ENCODE peak calls at places on chromosomes 4 and X, in seven cellular contexts. T is ACHN; N is stimulated activated CD8-positive, alpha-beta memory T cell treated with anti-CD3 and anti-CD28 coated beads, Interleukin-4, amount 100 ng/mL, for 1 hour; R is fibroblast of mammary gland; P is cardiac fibroblast; Z is activated CD8-positive, alpha-beta memory T cell treated with anti-CD3 and anti-CD28 coated beads for 48 hours; F is HuH-7. G is an unnamed sample.

GRCh38 chrX:13398073-13398823 is 78.4 kb upstream of the ATXN3L start:
- DNase-seq in T (peak; percentile 94), N (no peak), R (peak; percentile 99), P (peak; percentile 98), Z (no peak), F (no peak), G (peak; percentile 26)

GRCh38 chr4:172865103-172865502 is 303.5 kb upstream of the GALNT7 start:
- DNase-seq in T (no peak), N (no peak), R (peak; percentile 4), P (no peak), Z (no peak), F (no peak), G (no peak)

GRCh38 chr4:87985097-87985886 is 9.8 kb downstream of the SPP1 start:
- DNase-seq in T (peak; percentile 87), N (no peak), R (peak; percentile 39), P (peak; percentile 46), Z (no peak), F (peak; percentile 14), G (peak; percentile 75)

GRCh38 chrX:49878128-49878833 is 1.0 kb upstream of the USP27X start:
- DNase-seq in T (no peak), N (no peak), R (no peak), P (peak; percentile 2), Z (no peak), F (no peak), G (no peak)

GRCh38 chrX:49082472-49082871 is 2.8 kb upstream of the WDR45 start:
- DNase-seq in T (no peak), N (no peak), R (no peak), P (no peak), Z (no peak), F (no peak), G (no peak)

GRCh38 chr4:142703694-142704309 is 142.3 kb downstream of the INPP4B start:
- DNase-seq in T (no peak), N (no peak), R (no peak), P (no peak), Z (no peak), F (no peak), G (no peak)

GRCh38 chr4:183256756-183257385 is 63.2 kb downstream of the CLDN22 start:
- DNase-seq in T (peak; percentile 42), N (peak; percentile 9), R (peak; percentile 56), P (peak; percentile 69), Z (no peak), F (peak; percentile 8), G (no peak)

GRCh38 chr4:31071807-31072486 is 351.8 kb downstream of the PCDH7 start:
- DNase-seq in T (no peak), N (no peak), R (no peak), P (no peak), Z (no peak), F (no peak), G (no peak)

GRCh38 chrX:10168226-10168625 is 11.5 kb downstream of the CLCN4 start:
- DNase-seq in T (no peak), N (no peak), R (no peak), P (no peak), Z (no peak), F (no peak), G (no peak)

GRCh38 chr4:187602339-187603092 is 393.1 kb upstream of the ZFP42 start:
- DNase-seq in T (peak; percentile 31), N (no peak), R (peak; percentile 54), P (peak; percentile 59), Z (no peak), F (no peak), G (no peak)

GRCh38 chr4:147732516-147733193 is 767 bp downstream of the ARHGAP10 start:
- DNase-seq in T (peak; percentile 52), N (no peak), R (peak; percentile 35), P (peak; percentile 42), Z (no peak), F (no peak), G (peak; percentile 71)

GRCh38 chr4:3241905-3242304 is 7.1 kb upstream of the MSANTD1 start:
- DNase-seq in T (no peak), N (no peak), R (peak; percentile 80), P (peak; percentile 40), Z (no peak), F (no peak), G (no peak)

GRCh38 chr4:121951570-121952110 is at the start of gene TRPC3:
- DNase-seq in T (peak; percentile 14), N (no peak), R (no peak), P (peak; percentile 5), Z (peak; percentile 4), F (peak; percentile 17), G (no peak)

GRCh38 chrX:14038375-14039077 is 8.8 kb upstream of the GEMIN8 start:
- DNase-seq in T (no peak), N (no peak), R (no peak), P (no peak), Z (no peak), F (no peak), G (no peak)

GRCh38 chr4:99614491-99614890 is 39.9 kb downstream of the MTTP start:
- DNase-seq in T (no peak), N (no peak), R (no peak), P (no peak), Z (no peak), F (no peak), G (no peak)

GRCh38 chrX:81257817-81258216 is 55.9 kb downstream of the SH3BGRL start:
- DNase-seq in T (no peak), N (no peak), R (no peak), P (no peak), Z (no peak), F (no peak), G (no peak)

GRCh38 chr4:110195561-110196205 is 2.7 kb downstream of the ELOVL6 start:
- DNase-seq in T (no peak), N (no peak), R (peak; percentile 24), P (peak; percentile 14), Z (no peak), F (no peak), G (no peak)

GRCh38 chr4:153204247-153205027 is at the start of gene TRIM2:
- DNase-seq in T (no peak), N (no peak), R (peak; percentile 81), P (peak; percentile 65), Z (no peak), F (peak; percentile 39), G (no peak)

GRCh38 chr4:151455212-151455611 is 46.2 kb downstream of the FHIP1A start:
- DNase-seq in T (no peak), N (no peak), R (no peak), P (no peak), Z (no peak), F (no peak), G (no peak)

GRCh38 chr4:171342646-171343045 is 470.6 kb upstream of the GALNTL6 start:
- DNase-seq in T (no peak), N (no peak), R (no peak), P (no peak), Z (no peak), F (no peak), G (no peak)

GRCh38 chr4:7782783-7783182 is 156.9 kb downstream of the AFAP1 start:
- DNase-seq in T (no peak), N (no peak), R (peak; percentile 59), P (peak; percentile 55), Z (no peak), F (no peak), G (no peak)

GRCh38 chr4:184355111-184355604 is 119.2 kb downstream of the IRF2 start:
- DNase-seq in T (peak; percentile 40), N (no peak), R (peak; percentile 91), P (peak; percentile 98), Z (no peak), F (no peak), G (peak; percentile 53)

GRCh38 chr4:40617903-40618302 is 11.8 kb downstream of the RBM47 start:
- DNase-seq in T (no peak), N (no peak), R (peak; percentile 15), P (peak; percentile 16), Z (no peak), F (no peak), G (no peak)

GRCh38 chrX:134558133-134558532 is 98.2 kb downstream of the HPRT1 start:
- DNase-seq in T (no peak), N (no peak), R (no peak), P (no peak), Z (no peak), F (no peak), G (no peak)

GRCh38 chr4:39591290-39591689 is 47.4 kb downstream of the SMIM14 start:
- DNase-seq in T (no peak), N (no peak), R (peak; percentile 40), P (peak; percentile 35), Z (no peak), F (no peak), G (no peak)

GRCh38 chrX:150772150-150772970 is 79.2 kb downstream of the MTMR1 start:
- DNase-seq in T (peak; percentile 56), N (peak; percentile 46), R (peak; percentile 65), P (peak; percentile 68), Z (peak; percentile 48), F (peak; percentile 86), G (peak; percentile 81)

GRCh38 chrX:110008001-110008635 is 5.2 kb downstream of the TMEM164 start:
- DNase-seq in T (no peak), N (no peak), R (no peak), P (no peak), Z (no peak), F (no peak), G (no peak)

GRCh38 chr4:39083164-39083563 is 21.1 kb downstream of the KLHL5 start:
- DNase-seq in T (no peak), N (no peak), R (peak; percentile 38), P (peak; percentile 77), Z (no peak), F (no peak), G (no peak)

GRCh38 chrX:154800508-154801207 is 4.6 kb downstream of the MPP1 start:
- DNase-seq in T (no peak), N (no peak), R (no peak), P (no peak), Z (no peak), F (no peak), G (no peak)

GRCh38 chr4:8708401-8709021 is 115.9 kb downstream of the CPZ start:
- DNase-seq in T (no peak), N (no peak), R (no peak), P (no peak), Z (no peak), F (no peak), G (no peak)

GRCh38 chrX:118823263-118824172 is at the start of gene ZCCHC12:
- DNase-seq in T (peak; percentile 45), N (peak; percentile 8), R (peak; percentile 36), P (peak; percentile 33), Z (no peak), F (peak; percentile 56), G (no peak)

GRCh38 chrX:39633293-39633692 is 464.5 kb downstream of the BCOR start:
- DNase-seq in T (no peak), N (no peak), R (peak; percentile 41), P (peak; percentile 5), Z (no peak), F (no peak), G (no peak)

GRCh38 chrX:150770623-150771022 is 77.4 kb downstream of the MTMR1 start:
- DNase-seq in T (no peak), N (no peak), R (no peak), P (no peak), Z (no peak), F (no peak), G (no peak)

GRCh38 chr4:24070117-24070516 is 180.3 kb upstream of the PPARGC1A start:
- DNase-seq in T (peak; percentile 63), N (no peak), R (peak; percentile 77), P (peak; percentile 88), Z (no peak), F (no peak), G (no peak)

GRCh38 chr4:125689839-125690238 is 375.1 kb downstream of the FAT4 start:
- DNase-seq in T (no peak), N (no peak), R (no peak), P (no peak), Z (no peak), F (no peak), G (no peak)

GRCh38 chrX:50615570-50616158 is 145.0 kb upstream of the DGKK start:
- DNase-seq in T (no peak), N (no peak), R (no peak), P (no peak), Z (no peak), F (no peak), G (no peak)

GRCh38 chrX:134603806-134604700 is 54.2 kb downstream of the PLAC1 start:
- DNase-seq in T (peak; percentile 43), N (no peak), R (peak; percentile 95), P (peak; percentile 93), Z (no peak), F (no peak), G (no peak)

GRCh38 chr4:10106421-10107039 is 10.1 kb downstream of the WDR1 start:
- DNase-seq in T (peak; percentile 90), N (peak; percentile 59), R (peak; percentile 97), P (peak; percentile 98), Z (peak; percentile 50), F (no peak), G (peak; percentile 83)